ENCODE peak calls at places on chromosome 14, in four cellular contexts. E is mesothelial cell of epicardium, U is lower leg skin, X is AG04450. R is an unnamed sample.

GRCh38 chr14:64581363-64581762 is 31.6 kb downstream of the PPP1R36 start:
- DNase-seq in X (no peak), U (no peak), E (no peak), R (no peak)

GRCh38 chr14:89617471-89618291 is 200.6 kb upstream of the FOXN3 start:
- DNase-seq in E (no peak), X (no peak), U (no peak), R (peak)

GRCh38 chr14:105187935-105188524 is 6.9 kb upstream of the NUDT14 start:
- DNase-seq in X (no peak), E (no peak), U (no peak), R (no peak)

GRCh38 chr14:99234982-99235491 is 37.0 kb downstream of the BCL11B start:
- DNase-seq in U (no peak), X (no peak), E (peak), R (no peak)

GRCh38 chr14:56666716-56667115 is 87.1 kb downstream of the TMEM260 start:
- DNase-seq in U (no peak), X (no peak), E (no peak), R (no peak)

GRCh38 chr14:69137456-69138188 is 15.3 kb downstream of the DCAF5 start:
- DNase-seq in E (no peak), U (no peak), X (no peak), R (no peak)

GRCh38 chr14:105314287-105315185 is at the start of gene PACS2:
- DNase-seq in X (peak), U (peak), E (peak), R (peak)

GRCh38 chr14:35305633-35306032 is 13.5 kb downstream of the PSMA6 start:
- DNase-seq in E (no peak), U (no peak), X (no peak), R (no peak)

GRCh38 chr14:49992901-49993335 is 100.0 kb downstream of the ARF6 start:
- DNase-seq in U (no peak), E (no peak), X (no peak), R (no peak)

GRCh38 chr14:53955234-53955556 is 1.4 kb downstream of the BMP4 start:
- DNase-seq in U (no peak), X (no peak), E (no peak), R (no peak)

GRCh38 chr14:26872510-26872909 is 274.7 kb upstream of the NOVA1 start:
- DNase-seq in E (no peak), X (no peak), U (no peak), R (no peak)

GRCh38 chr14:39232554-39233415 is 930 bp upstream of the MIA2 start:
- DNase-seq in X (peak), U (no peak), E (no peak), R (peak)

GRCh38 chr14:32473476-32473875 is 144.4 kb downstream of the AKAP6 start:
- DNase-seq in E (no peak), X (no peak), U (peak), R (no peak)

GRCh38 chr14:88245321-88245720 is 77.7 kb downstream of the KCNK10 start:
- DNase-seq in E (no peak), X (no peak), U (no peak), R (no peak)
- TF ChIP-seq CTCF in E (no peak), X (no peak), U (no peak), R (no peak)

DNA sequence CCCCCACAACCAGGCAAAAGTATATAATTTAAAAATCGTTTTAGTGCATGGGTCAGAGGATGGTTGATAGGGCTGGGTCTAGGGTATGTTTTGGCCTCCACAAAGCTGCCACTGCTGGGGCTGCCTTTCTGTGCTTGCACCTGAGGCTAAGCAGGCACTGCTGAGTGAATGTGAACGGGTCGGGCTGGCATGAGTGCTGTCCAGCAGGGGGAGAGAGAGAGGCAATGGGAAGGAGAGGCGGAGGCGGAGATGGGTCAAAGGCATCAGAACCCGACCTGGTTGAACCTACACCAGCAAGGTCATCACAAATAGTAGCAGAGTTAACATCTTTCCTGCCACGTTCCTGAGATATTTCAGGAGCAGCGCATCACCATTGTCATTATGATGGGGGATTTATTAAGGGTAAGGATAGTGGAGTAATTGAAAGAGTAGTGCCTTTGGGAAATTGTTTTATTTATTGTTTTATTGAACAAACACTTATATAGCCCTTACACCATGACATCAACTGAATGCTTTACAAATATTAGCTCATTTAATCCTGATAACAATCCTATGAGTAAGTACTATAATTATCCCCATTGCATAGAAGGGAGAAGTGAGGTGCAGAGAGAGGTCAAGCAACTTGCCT is 5.8 kb upstream of the NRXN3 start:
- DNase-seq in U (no peak), X (no peak), E (no peak), R (no peak)
- TF ChIP-seq CTCF in U (no peak), X (no peak), E (peak), R (no peak)

DNA sequence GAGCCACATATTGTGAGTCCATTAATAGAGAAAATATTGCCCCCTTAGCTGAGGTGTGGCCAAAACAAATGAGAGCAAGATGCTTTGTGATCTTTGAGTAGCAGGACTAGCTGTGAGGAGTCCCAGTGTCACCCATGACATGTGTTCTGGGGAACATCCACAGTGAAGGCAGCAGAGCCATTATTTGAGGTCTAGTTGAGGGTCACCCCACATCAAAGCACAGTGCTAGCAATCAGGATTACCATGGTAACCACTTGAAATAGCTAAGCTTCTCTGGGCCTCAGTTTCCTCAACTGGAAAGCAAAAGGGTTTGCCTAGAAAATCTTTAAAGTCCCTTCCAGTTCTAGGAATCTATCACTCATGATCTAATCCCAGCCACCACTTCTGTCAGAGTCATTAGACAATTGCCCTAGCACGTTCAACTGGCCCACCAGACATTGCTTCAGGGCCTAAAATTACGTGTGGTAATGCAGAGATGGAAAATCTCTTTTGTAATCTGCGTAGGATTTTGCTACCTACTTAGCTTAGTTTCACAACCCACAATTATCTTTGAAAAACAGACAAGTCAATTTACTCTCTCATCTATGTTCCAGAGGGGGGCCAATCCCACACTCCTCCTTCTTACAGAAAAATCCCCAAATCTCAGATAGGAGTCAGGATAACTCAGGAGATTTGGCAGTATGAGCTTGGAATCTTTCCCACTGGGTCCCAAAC is 251.2 kb upstream of the EGLN3 start:
- DNase-seq in X (no peak), E (no peak), U (no peak), R (no peak)
- TF ChIP-seq CTCF in X (no peak), E (no peak), U (no peak), R (no peak)

DNA sequence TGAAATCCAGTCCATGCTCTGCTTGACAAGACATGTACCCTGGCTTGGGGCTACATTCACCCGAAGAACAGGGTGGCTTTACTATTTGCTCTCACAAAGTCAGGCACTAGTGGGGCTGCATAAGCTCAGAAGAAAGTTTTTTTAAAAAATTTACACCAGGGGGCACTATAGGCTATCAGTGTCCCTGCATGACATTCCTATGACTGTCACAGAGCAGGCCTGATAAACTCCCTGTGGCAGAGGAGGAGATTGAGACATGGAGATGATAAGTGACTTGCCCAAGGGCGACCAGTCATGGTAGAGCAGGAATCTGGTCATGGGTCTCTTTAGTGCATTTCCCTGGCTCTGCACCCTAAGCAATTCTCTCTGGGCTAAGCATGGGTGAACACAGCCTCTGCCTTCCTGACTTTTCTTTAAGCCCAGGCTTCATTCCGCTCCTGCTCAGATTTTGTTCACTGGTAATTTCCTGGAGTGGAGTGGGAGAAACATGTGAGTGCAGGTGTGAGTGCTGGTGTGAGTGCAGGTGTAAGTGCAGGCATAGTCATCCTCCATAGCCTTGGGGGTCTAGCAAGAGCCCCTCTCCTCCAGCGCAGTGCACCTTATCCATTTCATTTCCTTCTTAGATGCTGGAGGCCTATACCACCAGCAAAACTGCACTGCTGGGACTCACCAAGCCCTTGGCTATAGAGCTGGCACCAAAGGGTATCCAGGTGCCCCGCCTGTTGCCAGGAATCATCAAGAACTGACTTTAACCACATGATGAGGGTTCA is 91.6 kb downstream of the DHRS2 start:
- DNase-seq in E (no peak), X (no peak), U (no peak), R (peak)
- TF ChIP-seq CTCF in E (no peak), X (peak), U (no peak), R (peak)